ENCODE peak calls at places on chromosomes 6 and 20, in four cellular contexts. K is HCT116, E is Panc1, Y is H1. Q is an unnamed sample.

GRCh38 chr20:24382775-24383174 is 86.7 kb upstream of the SYNDIG1 start:
- DNase-seq in K (no peak), E (no peak), Y (no peak), Q (no peak)

GRCh38 chr6:21227486-21227885 is 366.1 kb upstream of the SOX4 start:
- DNase-seq in E (no peak), Y (no peak), K (no peak), Q (no peak)

GRCh38 chr6:20584100-20584731 is 50.0 kb downstream of the CDKAL1 start:
- DNase-seq in Y (no peak), K (no peak), E (no peak), Q (no peak)

GRCh38 chr6:99330159-99330558 is 19.3 kb downstream of the FAXC start:
- DNase-seq in E (peak; percentile 22), Y (no peak), K (peak; percentile 52), Q (no peak)

GRCh38 chr6:79895382-79896100 is 51.8 kb downstream of the ELOVL4 start:
- DNase-seq in K (no peak), E (no peak), Y (no peak), Q (no peak)

GRCh38 chr20:34268851-34269668 is 27.8 kb downstream of the ASIP start:
- DNase-seq in K (no peak), E (no peak), Y (peak; percentile 73), Q (no peak)

GRCh38 chr6:1242439-1242838 is 69.5 kb upstream of the FOXQ1 start:
- DNase-seq in K (no peak), E (no peak), Y (peak; percentile 37), Q (no peak)

GRCh38 chr20:22285555-22285954 is 298.8 kb downstream of the FOXA2 start:
- DNase-seq in Y (no peak), K (no peak), E (no peak), Q (no peak)

GRCh38 chr20:21291026-21291425 is 12.1 kb upstream of the XRN2 start:
- DNase-seq in E (peak; percentile 50), Y (no peak), K (no peak), Q (no peak)

GRCh38 chr6:167676000-167676665 is 150.6 kb upstream of the AFDN start:
- DNase-seq in K (no peak), Y (no peak), E (no peak), Q (peak; percentile 59)
- TF ChIP-seq POLR2AphosphoS5 in K (no peak), Y (no peak), E (no peak), Q (no peak)

GRCh38 chr20:49400904-49401303 is 81.6 kb downstream of the KCNB1 start:
- DNase-seq in E (no peak), Y (no peak), K (no peak), Q (no peak)

GRCh38 chr20:49398401-49399144 is 83.9 kb downstream of the KCNB1 start:
- DNase-seq in Y (no peak), E (no peak), K (no peak), Q (no peak)

GRCh38 chr20:49403012-49403411 is 79.5 kb downstream of the KCNB1 start:
- DNase-seq in Y (no peak), K (no peak), E (no peak), Q (no peak)

GRCh38 chr20:49399329-49399728 is 83.1 kb downstream of the KCNB1 start:
- DNase-seq in E (no peak), K (no peak), Y (no peak), Q (no peak)

DNA sequence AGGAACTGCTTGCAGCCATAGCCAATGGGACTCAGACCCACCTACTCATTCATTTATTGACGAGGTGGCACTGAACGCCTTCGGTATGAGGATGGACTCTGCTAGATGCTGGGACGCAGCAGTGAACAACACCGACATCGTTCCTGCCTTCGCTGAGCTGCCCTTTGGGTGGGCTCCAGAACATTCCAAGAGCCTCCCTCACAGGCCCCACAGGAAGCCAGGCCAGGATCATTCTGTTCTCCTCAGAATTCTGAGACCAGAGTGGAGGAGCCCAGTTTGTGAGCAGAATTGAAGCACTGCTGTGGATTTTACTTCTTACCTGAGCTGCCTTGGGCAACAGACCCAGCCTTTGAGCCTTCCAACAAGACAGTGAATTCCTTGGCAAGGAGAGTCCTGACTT is 82.1 kb downstream of the KCNB1 start:
- DNase-seq in Y (no peak), E (no peak), K (no peak), Q (no peak)
- TF ChIP-seq POLR2AphosphoS5 in Y (no peak), E (no peak), K (no peak), Q (no peak)

GRCh38 chr20:19661717-19662637 is 96.1 kb upstream of the RIN2 start:
- DNase-seq in E (peak; percentile 73), K (peak; percentile 56), Y (peak; percentile 74), Q (peak; percentile 75)
- TF ChIP-seq POLR2AphosphoS5 in E (no peak), K (no peak), Y (no peak), Q (no peak)

GRCh38 chr20:63976980-63977391 is 2.5 kb downstream of the SAMD10 start:
- DNase-seq in Y (no peak), E (no peak), K (no peak), Q (no peak)

GRCh38 chr20:63979549-63980316 is at the start of gene SAMD10:
- DNase-seq in Y (peak; percentile 66), K (no peak), E (no peak), Q (no peak)

GRCh38 chr20:63978319-63979220 is 872 bp downstream of the SAMD10 start:
- DNase-seq in Y (peak; percentile 89), E (no peak), K (no peak), Q (no peak)

GRCh38 chr20:63979221-63979548 is 257 bp downstream of the SAMD10 start:
- DNase-seq in E (no peak), Y (no peak), K (no peak), Q (peak; percentile 64)

DNA sequence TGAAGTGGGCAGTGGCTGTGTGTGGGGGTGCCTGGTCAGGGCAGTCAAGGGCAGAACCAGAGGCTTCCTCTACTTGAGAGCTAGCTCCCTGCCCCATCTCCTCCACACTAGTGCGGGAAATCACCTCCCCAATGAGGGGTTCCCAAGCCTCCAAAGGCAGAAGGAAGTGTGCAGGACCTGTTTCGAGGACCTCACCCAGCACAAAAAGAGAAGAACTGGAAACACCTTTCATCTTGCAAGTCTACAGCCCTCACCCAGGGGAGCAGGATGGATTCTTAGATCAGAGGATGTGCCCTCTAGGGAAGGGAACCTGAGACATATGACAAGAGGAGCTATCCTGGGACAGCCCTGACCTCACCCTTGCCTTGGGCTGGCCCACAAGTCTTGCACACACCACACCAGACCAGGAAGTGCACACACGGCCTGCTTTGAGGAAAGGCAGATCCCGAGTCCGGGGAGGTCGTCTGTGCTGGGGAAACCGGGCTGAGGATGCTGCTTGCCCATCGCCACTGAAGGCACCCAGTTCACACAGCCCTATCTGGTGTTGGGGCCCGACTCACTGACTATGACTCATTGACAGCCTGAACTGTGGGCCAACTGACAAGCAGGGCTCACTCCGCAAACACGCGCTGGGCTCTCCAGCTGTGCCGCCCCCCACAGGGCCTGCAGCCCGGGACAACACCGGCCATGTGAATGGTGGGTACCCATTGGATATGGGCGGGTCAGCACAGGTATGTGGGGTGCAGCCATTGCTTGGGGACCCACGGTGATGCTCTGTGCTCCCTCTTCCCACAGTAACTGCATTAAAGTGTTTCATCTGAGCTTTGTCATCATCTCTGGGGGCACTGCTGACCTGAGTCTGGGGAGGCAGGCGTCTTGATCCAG is 1.8 kb downstream of the SAMD10 start:
- DNase-seq in Y (no peak), E (no peak), K (no peak), Q (no peak)
- TF ChIP-seq POLR2AphosphoS5 in Y (no peak), E (no peak), K (no peak), Q (no peak)

GRCh38 chr20:10309326-10309725 is 90.7 kb downstream of the SNAP25 start:
- DNase-seq in Y (no peak), E (peak; percentile 52), K (no peak), Q (no peak)
- TF ChIP-seq POLR2AphosphoS5 in Y (no peak), E (no peak), K (no peak), Q (no peak)

DNA sequence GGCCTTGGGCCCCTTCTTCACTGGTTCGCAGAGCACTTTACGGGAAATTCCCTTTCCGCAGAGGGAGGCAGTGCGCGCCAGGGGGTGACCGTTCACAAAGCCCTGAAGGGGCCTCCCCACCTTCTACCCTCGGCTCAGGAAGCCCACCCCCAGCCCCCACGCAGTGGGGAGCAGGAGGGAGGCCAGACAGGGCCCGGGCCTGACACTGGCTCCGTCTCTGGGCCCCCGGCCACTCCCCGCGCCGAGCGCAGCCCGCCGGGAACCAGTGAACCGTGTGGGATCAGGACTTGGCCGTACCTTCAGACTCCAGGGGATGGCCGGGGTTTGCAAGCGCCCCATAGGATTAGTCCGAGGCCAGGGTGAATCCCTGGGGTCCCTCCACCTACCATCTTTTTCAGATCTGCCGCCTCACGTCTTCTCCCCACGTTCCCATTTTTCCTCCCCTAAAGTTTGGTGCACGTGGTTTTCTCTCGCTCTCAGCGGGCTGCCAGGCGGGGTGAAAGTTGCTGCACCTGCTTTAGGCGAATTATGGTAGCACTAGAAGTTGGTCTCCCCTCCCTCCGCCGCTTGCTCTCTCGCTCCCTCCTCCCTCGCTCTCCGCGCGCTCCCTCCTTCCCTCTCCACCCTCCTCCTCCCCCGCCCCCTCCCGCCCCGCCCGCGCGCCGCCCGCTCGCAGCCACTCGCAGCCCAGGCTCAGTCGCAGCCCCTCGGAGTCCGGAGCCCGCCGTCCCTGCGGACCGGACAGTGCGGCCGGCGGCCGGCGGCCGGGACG is at the start of gene FOXP4:
- DNase-seq in Y (peak; percentile 90), K (peak; percentile 85), E (peak; percentile 76), Q (peak; percentile 92)
- TF ChIP-seq POLR2AphosphoS5 in Y (no peak), K (peak; percentile 36), E (no peak), Q (no peak)

DNA sequence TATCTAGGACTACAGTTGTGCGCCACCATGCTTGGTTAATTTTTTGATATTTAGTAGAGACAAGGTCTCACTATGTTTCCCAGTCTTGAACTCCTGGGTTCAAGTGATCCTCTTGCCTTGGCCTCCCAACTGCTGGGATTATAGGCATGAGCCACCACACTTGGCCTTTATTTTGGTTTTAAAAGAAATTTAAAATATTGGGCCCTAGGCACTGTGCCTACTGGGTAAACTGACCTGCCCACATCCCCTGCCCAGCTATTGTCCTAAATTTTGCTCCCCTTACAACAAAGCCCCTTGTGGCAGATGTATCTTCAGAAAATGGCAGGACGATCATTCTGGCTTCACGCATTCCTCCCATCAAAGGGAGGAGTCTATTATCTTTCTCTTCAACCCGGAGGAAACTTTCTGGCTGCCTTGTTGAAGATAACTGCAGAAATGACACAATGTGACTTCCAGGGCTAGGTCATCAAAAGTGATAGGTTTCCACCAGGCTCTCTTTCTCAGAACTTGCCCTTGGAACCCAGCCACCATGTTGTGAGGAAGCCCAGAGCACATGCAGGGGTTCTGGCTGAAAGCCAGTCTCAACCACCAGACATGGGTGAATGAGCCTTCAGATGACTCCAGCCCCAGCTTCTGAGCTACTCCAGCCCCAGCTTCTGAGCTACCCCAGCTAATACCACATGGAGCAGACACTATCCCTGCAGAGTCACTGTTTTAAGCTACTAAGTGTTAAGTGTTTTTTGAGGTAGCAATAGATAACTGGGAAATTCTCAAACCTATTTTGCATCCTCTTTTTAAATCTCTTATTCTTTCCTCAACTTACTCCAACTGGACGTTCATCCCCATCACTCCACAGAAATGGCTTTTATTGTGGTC is 4.6 kb upstream of the GUCA1B start:
- DNase-seq in K (no peak), E (no peak), Y (no peak), Q (no peak)
- TF ChIP-seq POLR2AphosphoS5 in K (no peak), E (no peak), Y (no peak), Q (no peak)

Q was measured in suprapubic skin.